ENCODE peak calls at places on chromosomes 4 and X, in five cellular contexts. One of them, this sample, is unnamed.

GRCh38 chrX:139120760-139121159 is 409.2 kb upstream of the FGF13 start:
- DNase-seq in left cardiac atrium: no peak
- DNase-seq in ascending aorta: no peak
- DNase-seq in NAMALWA: no peak
- DNase-seq in tibial nerve: no peak
- DNase-seq in this sample: no peak

GRCh38 chrX:70970482-70970999 is 39.6 kb upstream of the SLC7A3 start:
- DNase-seq in left cardiac atrium: no peak
- DNase-seq in ascending aorta: no peak
- DNase-seq in tibial nerve: no peak
- DNase-seq in NAMALWA: peak
- DNase-seq in this sample: no peak

GRCh38 chr4:10158355-10158942 is 41.9 kb upstream of the WDR1 start:
- DNase-seq in tibial nerve: no peak
- DNase-seq in ascending aorta: no peak
- DNase-seq in left cardiac atrium: no peak
- DNase-seq in NAMALWA: no peak
- DNase-seq in this sample: no peak

GRCh38 chr4:14770025-14770424 is 232.3 kb upstream of the CPEB2 start:
- DNase-seq in ascending aorta: no peak
- DNase-seq in NAMALWA: no peak
- DNase-seq in tibial nerve: no peak
- DNase-seq in left cardiac atrium: no peak
- DNase-seq in this sample: no peak

GRCh38 chr4:8728536-8729407 is 136.2 kb downstream of the CPZ start:
- DNase-seq in left cardiac atrium: no peak
- DNase-seq in tibial nerve: no peak
- DNase-seq in ascending aorta: peak
- DNase-seq in NAMALWA: no peak
- DNase-seq in this sample: peak

GRCh38 chr4:100128338-100128737 is 61.9 kb downstream of the DDIT4L start:
- DNase-seq in left cardiac atrium: no peak
- DNase-seq in tibial nerve: no peak
- DNase-seq in ascending aorta: no peak
- DNase-seq in NAMALWA: no peak
- DNase-seq in this sample: no peak

GRCh38 chr4:25484243-25484721 is 107.2 kb downstream of the ANAPC4 start:
- DNase-seq in ascending aorta: no peak
- DNase-seq in NAMALWA: no peak
- DNase-seq in tibial nerve: no peak
- DNase-seq in left cardiac atrium: no peak
- DNase-seq in this sample: no peak

GRCh38 chr4:102469806-102470205 is 31.4 kb upstream of the NFKB1 start:
- DNase-seq in NAMALWA: no peak
- DNase-seq in tibial nerve: no peak
- DNase-seq in ascending aorta: no peak
- DNase-seq in left cardiac atrium: no peak
- DNase-seq in this sample: no peak

This sample was measured in Right ventricle myocardium superior.